ENCODE peak calls at places on chromosome 3, in four cellular contexts. U is Calu3, V is kidney glomerular epithelial cell, O is caudate nucleus. A is an unnamed sample.

GRCh38 chr3:16888785-16889607 is 4.2 kb downstream of the PLCL2 start:
- DNase-seq in U (no peak), V (no peak), O (no peak), A (no peak)

GRCh38 chr3:184172681-184173373 is 1.8 kb upstream of the AP2M1 start:
- DNase-seq in U (no peak), V (no peak), O (no peak), A (no peak)

GRCh38 chr3:145903472-145904013 is 257.4 kb downstream of the PLOD2 start:
- DNase-seq in U (no peak), V (no peak), O (no peak), A (no peak)

GRCh38 chr3:1068985-1069384 is 23.8 kb upstream of the CNTN6 start:
- DNase-seq in U (no peak), V (peak), O (no peak), A (no peak)

GRCh38 chr3:46661776-46662766 is 31.4 kb downstream of the ALS2CL start:
- DNase-seq in U (no peak), V (no peak), O (no peak), A (no peak)

GRCh38 chr3:148158210-148158609 is 539.5 kb upstream of the AGTR1 start:
- DNase-seq in U (peak), V (peak), O (peak), A (peak)

GRCh38 chr3:113269661-113270060 is 58.3 kb downstream of the BOC start:
- DNase-seq in U (no peak), V (no peak), O (no peak), A (no peak)

GRCh38 chr3:43181202-43181910 is 75.5 kb upstream of the POMGNT2 start:
- DNase-seq in U (peak), V (no peak), O (no peak), A (peak)

GRCh38 chr3:34015204-34016142 is 217.0 kb downstream of the PDCD6IP start:
- DNase-seq in U (no peak), V (no peak), O (no peak), A (no peak)

GRCh38 chr3:73625124-73625665 is 454 bp upstream of the PDZRN3 start:
- DNase-seq in U (no peak), V (peak), O (no peak), A (peak)

GRCh38 chr3:87488725-87489124 is 212.3 kb upstream of the POU1F1 start:
- DNase-seq in U (no peak), V (no peak), O (no peak), A (no peak)

GRCh38 chr3:25428003-25428861 is at the start of gene RARB:
- DNase-seq in U (peak), V (peak), O (peak), A (peak)

GRCh38 chr3:44339181-44339741 is 695 bp downstream of the TCAIM start:
- DNase-seq in U (no peak), V (no peak), O (no peak), A (no peak)

GRCh38 chr3:52068055-52068704 is 11.8 kb upstream of the DUSP7 start:
- DNase-seq in U (no peak), V (no peak), O (no peak), A (no peak)

GRCh38 chr3:153162513-153163348 is 705 bp downstream of the RAP2B start:
- DNase-seq in U (peak), V (no peak), O (peak), A (peak)